ENCODE peak calls at places on chromosome 6, in nine cellular contexts. One of them, this sample, is unnamed.

GRCh38 chr6:134675110-134676038 is 274.5 kb downstream of the ALDH8A1 start:
- DNase-seq in testis: no peak
- DNase-seq in A549: no peak
- DNase-seq in transverse colon: no peak
- DNase-seq in K562: no peak
- DNase-seq in body of pancreas: no peak
- DNase-seq in IMR-90: no peak
- DNase-seq in GM12892: no peak
- DNase-seq in HCT116: no peak
- DNase-seq in this sample: no peak

GRCh38 chr6:152054441-152054840 is 247.0 kb downstream of the ESR1 start:
- DNase-seq in testis: no peak
- DNase-seq in A549: no peak
- DNase-seq in transverse colon: no peak
- DNase-seq in K562: no peak
- DNase-seq in body of pancreas: no peak
- DNase-seq in IMR-90: no peak
- DNase-seq in GM12892: no peak
- DNase-seq in HCT116: peak
- DNase-seq in this sample: no peak

GRCh38 chr6:1096967-1097765 is 214.7 kb upstream of the FOXQ1 start:
- DNase-seq in testis: no peak
- DNase-seq in A549: no peak
- DNase-seq in transverse colon: no peak
- DNase-seq in K562: no peak
- DNase-seq in body of pancreas: no peak
- DNase-seq in IMR-90: no peak
- DNase-seq in GM12892: no peak
- DNase-seq in HCT116: no peak
- DNase-seq in this sample: no peak

GRCh38 chr6:82704048-82704447 is 340.4 kb downstream of the TPBG start:
- DNase-seq in testis: no peak
- DNase-seq in A549: no peak
- DNase-seq in transverse colon: no peak
- DNase-seq in K562: peak
- DNase-seq in body of pancreas: no peak
- DNase-seq in IMR-90: no peak
- DNase-seq in GM12892: no peak
- DNase-seq in HCT116: no peak
- DNase-seq in this sample: no peak

GRCh38 chr6:97085772-97086171 is 161.2 kb downstream of the KLHL32 start:
- DNase-seq in testis: no peak
- DNase-seq in A549: no peak
- DNase-seq in transverse colon: no peak
- DNase-seq in K562: no peak
- DNase-seq in body of pancreas: no peak
- DNase-seq in IMR-90: peak
- DNase-seq in GM12892: no peak
- DNase-seq in HCT116: no peak
- DNase-seq in this sample: no peak

GRCh38 chr6:129567374-129567773 is 142.6 kb downstream of the ARHGAP18 start:
- DNase-seq in testis: peak
- DNase-seq in A549: no peak
- DNase-seq in transverse colon: no peak
- DNase-seq in K562: peak
- DNase-seq in body of pancreas: peak
- DNase-seq in IMR-90: no peak
- DNase-seq in GM12892: no peak
- DNase-seq in HCT116: peak
- DNase-seq in this sample: peak

GRCh38 chr6:36971926-36972673 is 13.9 kb downstream of the MTCH1 start:
- DNase-seq in testis: no peak
- DNase-seq in A549: no peak
- DNase-seq in transverse colon: no peak
- DNase-seq in K562: no peak
- DNase-seq in body of pancreas: no peak
- DNase-seq in IMR-90: no peak
- DNase-seq in GM12892: no peak
- DNase-seq in HCT116: no peak
- DNase-seq in this sample: no peak

GRCh38 chr6:7391244-7391643 is 1.6 kb downstream of the RIOK1 start:
- DNase-seq in testis: no peak
- DNase-seq in A549: no peak
- DNase-seq in transverse colon: no peak
- DNase-seq in K562: no peak
- DNase-seq in body of pancreas: no peak
- DNase-seq in IMR-90: no peak
- DNase-seq in GM12892: no peak
- DNase-seq in HCT116: no peak
- DNase-seq in this sample: no peak

GRCh38 chr6:118252474-118252873 is 295.6 kb upstream of the PLN start:
- DNase-seq in testis: no peak
- DNase-seq in A549: no peak
- DNase-seq in transverse colon: no peak
- DNase-seq in K562: peak
- DNase-seq in body of pancreas: no peak
- DNase-seq in IMR-90: no peak
- DNase-seq in GM12892: no peak
- DNase-seq in HCT116: no peak
- DNase-seq in this sample: no peak

GRCh38 chr6:139291813-139292619 is at the start of gene TXLNB:
- DNase-seq in testis: peak
- DNase-seq in A549: no peak
- DNase-seq in transverse colon: peak
- DNase-seq in K562: no peak
- DNase-seq in body of pancreas: peak
- DNase-seq in IMR-90: peak
- DNase-seq in GM12892: no peak
- DNase-seq in HCT116: peak
- DNase-seq in this sample: peak

GRCh38 chr6:41593451-41594238 is 44.6 kb upstream of the MDFI start:
- DNase-seq in testis: no peak
- DNase-seq in A549: no peak
- DNase-seq in transverse colon: no peak
- DNase-seq in K562: no peak
- DNase-seq in body of pancreas: no peak
- DNase-seq in IMR-90: no peak
- DNase-seq in GM12892: no peak
- DNase-seq in HCT116: no peak
- DNase-seq in this sample: no peak

GRCh38 chr6:75317503-75318206 is 33.1 kb upstream of the TMEM30A start:
- DNase-seq in testis: no peak
- DNase-seq in A549: no peak
- DNase-seq in transverse colon: no peak
- DNase-seq in K562: no peak
- DNase-seq in body of pancreas: no peak
- DNase-seq in IMR-90: peak
- DNase-seq in GM12892: no peak
- DNase-seq in HCT116: no peak
- DNase-seq in this sample: no peak

GRCh38 chr6:42451146-42451594 is 556 bp downstream of the TRERF1 start:
- DNase-seq in testis: no peak
- DNase-seq in A549: no peak
- DNase-seq in transverse colon: no peak
- DNase-seq in K562: no peak
- DNase-seq in body of pancreas: no peak
- DNase-seq in IMR-90: no peak
- DNase-seq in GM12892: no peak
- DNase-seq in HCT116: no peak
- DNase-seq in this sample: no peak

GRCh38 chr6:136719280-136720044 is 72.8 kb downstream of the MAP3K5 start:
- DNase-seq in testis: no peak
- DNase-seq in A549: no peak
- DNase-seq in transverse colon: no peak
- DNase-seq in K562: no peak
- DNase-seq in body of pancreas: no peak
- DNase-seq in IMR-90: peak
- DNase-seq in GM12892: no peak
- DNase-seq in HCT116: no peak
- DNase-seq in this sample: no peak

GRCh38 chr6:13447949-13448724 is 39.3 kb downstream of the GFOD1 start:
- DNase-seq in testis: peak
- DNase-seq in A549: no peak
- DNase-seq in transverse colon: no peak
- DNase-seq in K562: no peak
- DNase-seq in body of pancreas: no peak
- DNase-seq in IMR-90: no peak
- DNase-seq in GM12892: no peak
- DNase-seq in HCT116: no peak
- DNase-seq in this sample: no peak

GRCh38 chr6:13446371-13446770 is 41.0 kb downstream of the GFOD1 start:
- DNase-seq in testis: no peak
- DNase-seq in A549: no peak
- DNase-seq in transverse colon: no peak
- DNase-seq in K562: no peak
- DNase-seq in body of pancreas: no peak
- DNase-seq in IMR-90: no peak
- DNase-seq in GM12892: no peak
- DNase-seq in HCT116: no peak
- DNase-seq in this sample: peak

GRCh38 chr6:13444604-13445003 is 42.8 kb downstream of the GFOD1 start:
- DNase-seq in testis: no peak
- DNase-seq in A549: no peak
- DNase-seq in transverse colon: no peak
- DNase-seq in K562: no peak
- DNase-seq in body of pancreas: no peak
- DNase-seq in IMR-90: no peak
- DNase-seq in GM12892: no peak
- DNase-seq in HCT116: no peak
- DNase-seq in this sample: no peak

GRCh38 chr6:13445005-13445743 is 42.2 kb downstream of the GFOD1 start:
- DNase-seq in testis: peak
- DNase-seq in A549: no peak
- DNase-seq in transverse colon: peak
- DNase-seq in K562: no peak
- DNase-seq in body of pancreas: peak
- DNase-seq in IMR-90: peak
- DNase-seq in GM12892: no peak
- DNase-seq in HCT116: no peak
- DNase-seq in this sample: no peak

GRCh38 chr6:13445744-13446115 is 41.7 kb downstream of the GFOD1 start:
- DNase-seq in testis: no peak
- DNase-seq in A549: no peak
- DNase-seq in transverse colon: no peak
- DNase-seq in K562: no peak
- DNase-seq in body of pancreas: no peak
- DNase-seq in IMR-90: no peak
- DNase-seq in GM12892: no peak
- DNase-seq in HCT116: no peak
- DNase-seq in this sample: no peak
- TF ChIP-seq POLR2A in testis: no peak
- TF ChIP-seq POLR2A in A549: no peak
- TF ChIP-seq POLR2A in transverse colon: no peak
- TF ChIP-seq POLR2A in K562: no peak
- TF ChIP-seq POLR2A in body of pancreas: no peak
- TF ChIP-seq POLR2A in IMR-90: no peak
- TF ChIP-seq POLR2A in GM12892: no peak
- TF ChIP-seq POLR2A in HCT116: no peak
- TF ChIP-seq POLR2A in this sample: no peak

GRCh38 chr6:154606457-154606856 is 96.0 kb upstream of the CNKSR3 start:
- DNase-seq in testis: peak
- DNase-seq in A549: no peak
- DNase-seq in transverse colon: no peak
- DNase-seq in K562: peak
- DNase-seq in body of pancreas: no peak
- DNase-seq in IMR-90: no peak
- DNase-seq in GM12892: peak
- DNase-seq in HCT116: no peak
- DNase-seq in this sample: peak

GRCh38 chr6:154602708-154603107 is 92.2 kb upstream of the CNKSR3 start:
- DNase-seq in testis: no peak
- DNase-seq in A549: no peak
- DNase-seq in transverse colon: no peak
- DNase-seq in K562: no peak
- DNase-seq in body of pancreas: no peak
- DNase-seq in IMR-90: no peak
- DNase-seq in GM12892: no peak
- DNase-seq in HCT116: no peak
- DNase-seq in this sample: no peak

GRCh38 chr6:154605207-154605877 is 94.9 kb upstream of the CNKSR3 start:
- DNase-seq in testis: no peak
- DNase-seq in A549: no peak
- DNase-seq in transverse colon: no peak
- DNase-seq in K562: no peak
- DNase-seq in body of pancreas: no peak
- DNase-seq in IMR-90: no peak
- DNase-seq in GM12892: no peak
- DNase-seq in HCT116: no peak
- DNase-seq in this sample: no peak

GRCh38 chr6:154602296-154602695 is 91.8 kb upstream of the CNKSR3 start:
- DNase-seq in testis: no peak
- DNase-seq in A549: no peak
- DNase-seq in transverse colon: no peak
- DNase-seq in K562: no peak
- DNase-seq in body of pancreas: no peak
- DNase-seq in IMR-90: no peak
- DNase-seq in GM12892: no peak
- DNase-seq in HCT116: no peak
- DNase-seq in this sample: no peak

DNA sequence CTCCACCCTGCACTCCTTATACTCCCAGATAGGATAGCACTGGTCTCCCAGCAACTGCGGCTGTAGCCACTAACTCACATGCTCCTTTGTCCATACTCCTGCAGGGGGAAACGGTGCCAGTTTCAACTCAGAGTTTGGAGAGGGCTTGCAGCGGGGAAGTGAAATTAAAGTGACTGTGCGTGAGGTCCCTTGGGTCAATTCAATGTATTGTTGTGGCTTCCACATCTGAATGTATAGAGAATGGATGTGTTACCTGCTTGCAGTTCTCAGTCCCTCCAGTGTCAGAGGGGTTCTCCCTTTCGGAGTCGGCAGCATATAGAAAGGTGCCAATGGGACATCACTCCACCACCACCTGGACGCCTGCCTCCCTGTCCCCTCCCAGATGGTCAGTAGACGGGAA is 93.6 kb upstream of the CNKSR3 start:
- DNase-seq in testis: no peak
- DNase-seq in A549: no peak
- DNase-seq in transverse colon: no peak
- DNase-seq in K562: no peak
- DNase-seq in body of pancreas: no peak
- DNase-seq in IMR-90: no peak
- DNase-seq in GM12892: no peak
- DNase-seq in HCT116: no peak
- DNase-seq in this sample: no peak
- TF ChIP-seq POLR2A in testis: no peak
- TF ChIP-seq POLR2A in A549: no peak
- TF ChIP-seq POLR2A in transverse colon: no peak
- TF ChIP-seq POLR2A in K562: no peak
- TF ChIP-seq POLR2A in body of pancreas: no peak
- TF ChIP-seq POLR2A in IMR-90: no peak
- TF ChIP-seq POLR2A in GM12892: no peak
- TF ChIP-seq POLR2A in HCT116: no peak
- TF ChIP-seq POLR2A in this sample: no peak

GRCh38 chr6:26033132-26033941 is 53.9 kb upstream of the HFE start:
- DNase-seq in testis: peak
- DNase-seq in A549: peak
- DNase-seq in transverse colon: peak
- DNase-seq in K562: peak
- DNase-seq in body of pancreas: peak
- DNase-seq in IMR-90: peak
- DNase-seq in GM12892: no peak
- DNase-seq in HCT116: peak
- DNase-seq in this sample: peak
- TF ChIP-seq POLR2A in testis: peak
- TF ChIP-seq POLR2A in A549: peak
- TF ChIP-seq POLR2A in transverse colon: peak
- TF ChIP-seq POLR2A in K562: peak
- TF ChIP-seq POLR2A in body of pancreas: peak
- TF ChIP-seq POLR2A in IMR-90: peak
- TF ChIP-seq POLR2A in GM12892: peak
- TF ChIP-seq POLR2A in HCT116: peak
- TF ChIP-seq POLR2A in this sample: peak

GRCh38 chr6:122399348-122400120 is at the start of gene HSF2:
- DNase-seq in testis: peak
- DNase-seq in A549: peak
- DNase-seq in transverse colon: peak
- DNase-seq in K562: peak
- DNase-seq in body of pancreas: peak
- DNase-seq in IMR-90: peak
- DNase-seq in GM12892: peak
- DNase-seq in HCT116: peak
- DNase-seq in this sample: peak
- TF ChIP-seq POLR2A in testis: no peak
- TF ChIP-seq POLR2A in A549: peak
- TF ChIP-seq POLR2A in transverse colon: peak
- TF ChIP-seq POLR2A in K562: peak
- TF ChIP-seq POLR2A in body of pancreas: no peak
- TF ChIP-seq POLR2A in IMR-90: peak
- TF ChIP-seq POLR2A in GM12892: peak
- TF ChIP-seq POLR2A in HCT116: no peak
- TF ChIP-seq POLR2A in this sample: peak